ENCODE peak calls at places on chromosomes 1 and 21, in five cellular contexts. One of them, this sample, is unnamed.

GRCh38 chr1:205261946-205262668 is 34.4 kb downstream of the TMCC2 start:
- DNase-seq in activated naive CD8-positive, alpha-beta T cell treated with anti-CD3 and anti-CD28 coated beads for 36 hours: no peak
- DNase-seq in naive thymus-derived CD8-positive, alpha-beta T cell: no peak
- DNase-seq in NCI-H146: no peak
- DNase-seq in GM12864: no peak
- DNase-seq in this sample: no peak

GRCh38 chr1:9721606-9722377 is 70.3 kb downstream of the PIK3CD start:
- DNase-seq in activated naive CD8-positive, alpha-beta T cell treated with anti-CD3 and anti-CD28 coated beads for 36 hours: peak
- DNase-seq in naive thymus-derived CD8-positive, alpha-beta T cell: peak
- DNase-seq in NCI-H146: no peak
- DNase-seq in GM12864: no peak
- DNase-seq in this sample: peak

GRCh38 chr1:2971609-2972008 is 49.7 kb upstream of the ACTRT2 start:
- DNase-seq in activated naive CD8-positive, alpha-beta T cell treated with anti-CD3 and anti-CD28 coated beads for 36 hours: no peak
- DNase-seq in naive thymus-derived CD8-positive, alpha-beta T cell: no peak
- DNase-seq in NCI-H146: no peak
- DNase-seq in GM12864: no peak
- DNase-seq in this sample: no peak

GRCh38 chr21:38993561-38993960 is 187.8 kb downstream of the ETS2 start:
- DNase-seq in activated naive CD8-positive, alpha-beta T cell treated with anti-CD3 and anti-CD28 coated beads for 36 hours: no peak
- DNase-seq in naive thymus-derived CD8-positive, alpha-beta T cell: no peak
- DNase-seq in NCI-H146: no peak
- DNase-seq in GM12864: no peak
- DNase-seq in this sample: no peak

GRCh38 chr1:154347961-154348360 is 22.6 kb downstream of the ATP8B2 start:
- DNase-seq in activated naive CD8-positive, alpha-beta T cell treated with anti-CD3 and anti-CD28 coated beads for 36 hours: no peak
- DNase-seq in naive thymus-derived CD8-positive, alpha-beta T cell: no peak
- DNase-seq in NCI-H146: no peak
- DNase-seq in GM12864: no peak
- DNase-seq in this sample: no peak

GRCh38 chr1:3482590-3482899 is 28.1 kb downstream of the ARHGEF16 start:
- DNase-seq in activated naive CD8-positive, alpha-beta T cell treated with anti-CD3 and anti-CD28 coated beads for 36 hours: peak
- DNase-seq in naive thymus-derived CD8-positive, alpha-beta T cell: no peak
- DNase-seq in NCI-H146: no peak
- DNase-seq in GM12864: no peak
- DNase-seq in this sample: peak

GRCh38 chr1:181061891-181062777 is 26.4 kb upstream of the IER5 start:
- DNase-seq in activated naive CD8-positive, alpha-beta T cell treated with anti-CD3 and anti-CD28 coated beads for 36 hours: peak
- DNase-seq in naive thymus-derived CD8-positive, alpha-beta T cell: peak
- DNase-seq in NCI-H146: no peak
- DNase-seq in GM12864: peak
- DNase-seq in this sample: no peak

GRCh38 chr21:16588433-16588860 is 858.7 kb downstream of the USP25 start:
- DNase-seq in activated naive CD8-positive, alpha-beta T cell treated with anti-CD3 and anti-CD28 coated beads for 36 hours: no peak
- DNase-seq in naive thymus-derived CD8-positive, alpha-beta T cell: no peak
- DNase-seq in NCI-H146: no peak
- DNase-seq in GM12864: no peak
- DNase-seq in this sample: no peak

GRCh38 chr1:52707927-52708655 is 9.9 kb upstream of the COA7 start:
- DNase-seq in activated naive CD8-positive, alpha-beta T cell treated with anti-CD3 and anti-CD28 coated beads for 36 hours: no peak
- DNase-seq in naive thymus-derived CD8-positive, alpha-beta T cell: no peak
- DNase-seq in NCI-H146: no peak
- DNase-seq in GM12864: no peak
- DNase-seq in this sample: no peak

GRCh38 chr1:3306583-3307285 is 147.7 kb upstream of the ARHGEF16 start:
- DNase-seq in activated naive CD8-positive, alpha-beta T cell treated with anti-CD3 and anti-CD28 coated beads for 36 hours: no peak
- DNase-seq in naive thymus-derived CD8-positive, alpha-beta T cell: no peak
- DNase-seq in NCI-H146: no peak
- DNase-seq in GM12864: no peak
- DNase-seq in this sample: no peak

GRCh38 chr1:55808263-55808662 is 593.1 kb upstream of the USP24 start:
- DNase-seq in activated naive CD8-positive, alpha-beta T cell treated with anti-CD3 and anti-CD28 coated beads for 36 hours: no peak
- DNase-seq in naive thymus-derived CD8-positive, alpha-beta T cell: no peak
- DNase-seq in NCI-H146: no peak
- DNase-seq in GM12864: no peak
- DNase-seq in this sample: no peak

GRCh38 chr1:16145030-16145987 is 10.6 kb downstream of the EPHA2 start:
- DNase-seq in activated naive CD8-positive, alpha-beta T cell treated with anti-CD3 and anti-CD28 coated beads for 36 hours: no peak
- DNase-seq in naive thymus-derived CD8-positive, alpha-beta T cell: no peak
- DNase-seq in NCI-H146: peak
- DNase-seq in GM12864: no peak
- DNase-seq in this sample: no peak

GRCh38 chr1:15998929-15999328 is 5.1 kb upstream of the SRARP start:
- DNase-seq in activated naive CD8-positive, alpha-beta T cell treated with anti-CD3 and anti-CD28 coated beads for 36 hours: no peak
- DNase-seq in naive thymus-derived CD8-positive, alpha-beta T cell: no peak
- DNase-seq in NCI-H146: no peak
- DNase-seq in GM12864: no peak
- DNase-seq in this sample: no peak

GRCh38 chr1:7915826-7916225 is 24.8 kb downstream of the TNFRSF9 start:
- DNase-seq in activated naive CD8-positive, alpha-beta T cell treated with anti-CD3 and anti-CD28 coated beads for 36 hours: peak
- DNase-seq in naive thymus-derived CD8-positive, alpha-beta T cell: peak
- DNase-seq in NCI-H146: no peak
- DNase-seq in GM12864: no peak
- DNase-seq in this sample: no peak

GRCh38 chr1:152112101-152112884 is 3.0 kb downstream of the TCHH start:
- DNase-seq in activated naive CD8-positive, alpha-beta T cell treated with anti-CD3 and anti-CD28 coated beads for 36 hours: peak
- DNase-seq in naive thymus-derived CD8-positive, alpha-beta T cell: no peak
- DNase-seq in NCI-H146: peak
- DNase-seq in GM12864: no peak
- DNase-seq in this sample: no peak

GRCh38 chr1:24896176-24896575 is 33.9 kb downstream of the RUNX3 start:
- DNase-seq in activated naive CD8-positive, alpha-beta T cell treated with anti-CD3 and anti-CD28 coated beads for 36 hours: no peak
- DNase-seq in naive thymus-derived CD8-positive, alpha-beta T cell: no peak
- DNase-seq in NCI-H146: no peak
- DNase-seq in GM12864: no peak
- DNase-seq in this sample: no peak

GRCh38 chr21:14617836-14618235 is 71.7 kb upstream of the SAMSN1 start:
- DNase-seq in activated naive CD8-positive, alpha-beta T cell treated with anti-CD3 and anti-CD28 coated beads for 36 hours: no peak
- DNase-seq in naive thymus-derived CD8-positive, alpha-beta T cell: no peak
- DNase-seq in NCI-H146: no peak
- DNase-seq in GM12864: no peak
- DNase-seq in this sample: no peak

GRCh38 chr1:226912587-226913176 is 27.4 kb upstream of the COQ8A start:
- DNase-seq in activated naive CD8-positive, alpha-beta T cell treated with anti-CD3 and anti-CD28 coated beads for 36 hours: peak
- DNase-seq in naive thymus-derived CD8-positive, alpha-beta T cell: peak
- DNase-seq in NCI-H146: peak
- DNase-seq in GM12864: no peak
- DNase-seq in this sample: peak

GRCh38 chr1:119659628-119660027 is 11.6 kb upstream of the ZNF697 start:
- DNase-seq in activated naive CD8-positive, alpha-beta T cell treated with anti-CD3 and anti-CD28 coated beads for 36 hours: no peak
- DNase-seq in naive thymus-derived CD8-positive, alpha-beta T cell: no peak
- DNase-seq in NCI-H146: no peak
- DNase-seq in GM12864: no peak
- DNase-seq in this sample: no peak

GRCh38 chr1:68010094-68010493 is 40.3 kb downstream of the DIRAS3 start:
- DNase-seq in activated naive CD8-positive, alpha-beta T cell treated with anti-CD3 and anti-CD28 coated beads for 36 hours: no peak
- DNase-seq in naive thymus-derived CD8-positive, alpha-beta T cell: no peak
- DNase-seq in NCI-H146: peak
- DNase-seq in GM12864: no peak
- DNase-seq in this sample: no peak

GRCh38 chr1:154474802-154475201 is 27.2 kb upstream of the TDRD10 start:
- DNase-seq in activated naive CD8-positive, alpha-beta T cell treated with anti-CD3 and anti-CD28 coated beads for 36 hours: no peak
- DNase-seq in naive thymus-derived CD8-positive, alpha-beta T cell: no peak
- DNase-seq in NCI-H146: no peak
- DNase-seq in GM12864: no peak
- DNase-seq in this sample: no peak

GRCh38 chr21:17779486-17779885 is 39.7 kb downstream of the C21orf91 start:
- DNase-seq in activated naive CD8-positive, alpha-beta T cell treated with anti-CD3 and anti-CD28 coated beads for 36 hours: no peak
- DNase-seq in naive thymus-derived CD8-positive, alpha-beta T cell: no peak
- DNase-seq in NCI-H146: no peak
- DNase-seq in GM12864: no peak
- DNase-seq in this sample: no peak

GRCh38 chr1:53826367-53826766 is 11.7 kb downstream of the NDC1 start:
- DNase-seq in activated naive CD8-positive, alpha-beta T cell treated with anti-CD3 and anti-CD28 coated beads for 36 hours: no peak
- DNase-seq in naive thymus-derived CD8-positive, alpha-beta T cell: no peak
- DNase-seq in NCI-H146: no peak
- DNase-seq in GM12864: no peak
- DNase-seq in this sample: no peak

GRCh38 chr1:112395832-112396667 is at the start of gene CTTNBP2NL:
- DNase-seq in activated naive CD8-positive, alpha-beta T cell treated with anti-CD3 and anti-CD28 coated beads for 36 hours: peak
- DNase-seq in naive thymus-derived CD8-positive, alpha-beta T cell: peak
- DNase-seq in NCI-H146: peak
- DNase-seq in GM12864: no peak
- DNase-seq in this sample: peak

GRCh38 chr1:66354311-66354922 is 179.5 kb upstream of the SGIP1 start:
- DNase-seq in activated naive CD8-positive, alpha-beta T cell treated with anti-CD3 and anti-CD28 coated beads for 36 hours: no peak
- DNase-seq in naive thymus-derived CD8-positive, alpha-beta T cell: no peak
- DNase-seq in NCI-H146: no peak
- DNase-seq in GM12864: no peak
- DNase-seq in this sample: no peak

GRCh38 chr21:29621525-29621924 is 318.3 kb downstream of the GRIK1 start:
- DNase-seq in activated naive CD8-positive, alpha-beta T cell treated with anti-CD3 and anti-CD28 coated beads for 36 hours: no peak
- DNase-seq in naive thymus-derived CD8-positive, alpha-beta T cell: no peak
- DNase-seq in NCI-H146: no peak
- DNase-seq in GM12864: no peak
- DNase-seq in this sample: no peak

GRCh38 chr1:100502052-100502792 is 35.7 kb upstream of the GPR88 start:
- DNase-seq in activated naive CD8-positive, alpha-beta T cell treated with anti-CD3 and anti-CD28 coated beads for 36 hours: no peak
- DNase-seq in naive thymus-derived CD8-positive, alpha-beta T cell: no peak
- DNase-seq in NCI-H146: peak
- DNase-seq in GM12864: no peak
- DNase-seq in this sample: no peak

GRCh38 chr1:54355931-54356679 is 50.1 kb downstream of the SSBP3 start:
- DNase-seq in activated naive CD8-positive, alpha-beta T cell treated with anti-CD3 and anti-CD28 coated beads for 36 hours: no peak
- DNase-seq in naive thymus-derived CD8-positive, alpha-beta T cell: no peak
- DNase-seq in NCI-H146: no peak
- DNase-seq in GM12864: no peak
- DNase-seq in this sample: peak

GRCh38 chr1:8031176-8031785 is 5.2 kb upstream of the ERRFI1 start:
- DNase-seq in activated naive CD8-positive, alpha-beta T cell treated with anti-CD3 and anti-CD28 coated beads for 36 hours: no peak
- DNase-seq in naive thymus-derived CD8-positive, alpha-beta T cell: no peak
- DNase-seq in NCI-H146: no peak
- DNase-seq in GM12864: no peak
- DNase-seq in this sample: no peak

GRCh38 chr1:112544011-112544688 is 35.4 kb downstream of the WNT2B start:
- DNase-seq in activated naive CD8-positive, alpha-beta T cell treated with anti-CD3 and anti-CD28 coated beads for 36 hours: no peak
- DNase-seq in naive thymus-derived CD8-positive, alpha-beta T cell: no peak
- DNase-seq in NCI-H146: no peak
- DNase-seq in GM12864: no peak
- DNase-seq in this sample: no peak

GRCh38 chr1:52588535-52588934 is 13.6 kb upstream of the GPX7 start:
- DNase-seq in activated naive CD8-positive, alpha-beta T cell treated with anti-CD3 and anti-CD28 coated beads for 36 hours: no peak
- DNase-seq in naive thymus-derived CD8-positive, alpha-beta T cell: no peak
- DNase-seq in NCI-H146: no peak
- DNase-seq in GM12864: no peak
- DNase-seq in this sample: no peak